ENCODE peak calls at places on chromosome 9, in six cellular contexts. H is lower leg skin; D is fibroblast of pulmonary artery; W is epithelial cell of esophagus; X is CD8-positive, alpha-beta T cell; U is CD8-positive, alpha-beta memory T cell. I is an unnamed sample.

GRCh38 chr9:126320158-126320922 is 6.3 kb upstream of the MVB12B start:
- DNase-seq in X (no peak), D (no peak), U (no peak), H (no peak), W (no peak), I (no peak)

GRCh38 chr9:101366038-101366756 is 18.6 kb downstream of the BAAT start:
- DNase-seq in X (no peak), W (no peak), D (peak; percentile 3), U (no peak), H (no peak), I (no peak)

GRCh38 chr9:76576344-76576743 is 117.4 kb downstream of the GCNT1 start:
- DNase-seq in W (peak; percentile 67), X (peak; percentile 64), D (peak; percentile 76), H (no peak), U (peak; percentile 88), I (peak; percentile 93)

GRCh38 chr9:94703488-94704140 is 22.9 kb upstream of the AOPEP start:
- DNase-seq in U (no peak), H (peak; percentile 34), D (no peak), X (no peak), W (no peak), I (no peak)

GRCh38 chr9:94912700-94913249 is 186.3 kb downstream of the AOPEP start:
- DNase-seq in D (peak; percentile 84), U (no peak), X (no peak), W (peak; percentile 81), H (peak; percentile 60), I (no peak)

GRCh38 chr9:77011973-77012817 is 7.3 kb upstream of the FOXB2 start:
- DNase-seq in W (peak; percentile 46), D (peak; percentile 56), X (peak; percentile 59), H (peak; percentile 92), U (peak; percentile 52), I (peak; percentile 28)

GRCh38 chr9:125513634-125514413 is 193.2 kb downstream of the MAPKAP1 start:
- DNase-seq in H (no peak), W (peak; percentile 90), U (no peak), D (peak; percentile 72), X (no peak), I (no peak)

GRCh38 chr9:130254753-130255637 is 10.6 kb upstream of the HMCN2 start:
- DNase-seq in W (no peak), U (no peak), X (no peak), H (peak; percentile 45), D (no peak), I (no peak)

GRCh38 chr9:31519011-31519410 is 865.4 kb upstream of the ACO1 start:
- DNase-seq in X (no peak), D (no peak), W (peak; percentile 34), U (peak; percentile 59), H (no peak), I (no peak)

GRCh38 chr9:11312976-11313375 is 700.2 kb upstream of the PTPRD start:
- DNase-seq in W (peak; percentile 2), U (no peak), D (peak; percentile 0), H (no peak), X (no peak), I (no peak)

GRCh38 chr9:90770927-90771326 is 30.7 kb upstream of the SYK start:
- DNase-seq in X (no peak), D (no peak), U (no peak), H (no peak), W (peak; percentile 20), I (no peak)

GRCh38 chr9:92341578-92341977 is 15.8 kb downstream of the CENPP start:
- DNase-seq in H (no peak), U (no peak), D (no peak), W (no peak), X (no peak), I (no peak)

GRCh38 chr9:5500441-5501235 is 9.7 kb upstream of the PDCD1LG2 start:
- DNase-seq in H (no peak), X (no peak), D (peak; percentile 94), W (no peak), U (no peak), I (no peak)

GRCh38 chr9:136455043-136456002 is 15.7 kb upstream of the INPP5E start:
- DNase-seq in W (no peak), H (no peak), X (no peak), D (no peak), U (no peak), I (no peak)

GRCh38 chr9:122444366-122444765 is 33.4 kb downstream of the OR1J1 start:
- DNase-seq in U (no peak), D (peak; percentile 97), W (no peak), X (no peak), H (no peak), I (no peak)

GRCh38 chr9:26326473-26327044 is 566.0 kb downstream of the CAAP1 start:
- DNase-seq in W (peak; percentile 75), D (peak; percentile 88), X (no peak), U (no peak), H (no peak), I (peak; percentile 55)

GRCh38 chr9:134359493-134360179 is 33.4 kb downstream of the RXRA start:
- DNase-seq in D (no peak), H (no peak), W (no peak), X (no peak), U (no peak), I (no peak)

GRCh38 chr9:97848582-97849237 is 4.3 kb upstream of the FOXE1 start:
- DNase-seq in X (no peak), H (peak; percentile 86), U (no peak), D (no peak), W (no peak), I (no peak)
- H3K4me3 ChIP-seq in X (peak overlapping the region; percentile 31), H (no peak overlapping the region), U (peak overlapping the region; percentile 33), D (no peak overlapping the region), W (no peak overlapping the region), I (no peak overlapping the region)

GRCh38 chr9:104775961-104776360 is 12.0 kb downstream of the NIPSNAP3B start:
- DNase-seq in X (no peak), W (peak; percentile 51), D (no peak), U (no peak), H (no peak), I (no peak)
- H3K4me3 ChIP-seq in X (no peak overlapping the region), W (no peak overlapping the region), D (no peak overlapping the region), U (no peak overlapping the region), H (no peak overlapping the region), I (no peak overlapping the region)

GRCh38 chr9:70409800-70410199 is 4.7 kb downstream of the KLF9 start:
- DNase-seq in X (no peak), U (no peak), H (no peak), W (no peak), D (no peak), I (no peak)
- H3K4me3 ChIP-seq in X (no peak overlapping the region), U (peak overlapping the region; percentile 99), H (peak overlapping the region; percentile 99), W (peak overlapping the region; percentile 2), D (peak overlapping the region; percentile 85), I (no peak overlapping the region)

GRCh38 chr9:114613087-114613486 is 2.0 kb downstream of the TMEM268 start:
- DNase-seq in W (peak; percentile 41), X (no peak), U (no peak), H (no peak), D (no peak), I (no peak)

GRCh38 chr9:114613919-114614318 is 2.8 kb downstream of the TMEM268 start:
- DNase-seq in D (no peak), H (no peak), X (no peak), W (no peak), U (no peak), I (no peak)

GRCh38 chr9:114619205-114619758 is 8.2 kb downstream of the TMEM268 start:
- DNase-seq in H (no peak), X (no peak), W (peak; percentile 72), D (no peak), U (no peak), I (no peak)

GRCh38 chr9:114614373-114614772 is 3.3 kb downstream of the TMEM268 start:
- DNase-seq in U (no peak), W (no peak), X (no peak), D (no peak), H (no peak), I (no peak)

GRCh38 chr9:114616684-114617520 is 5.8 kb downstream of the TMEM268 start:
- DNase-seq in W (peak; percentile 35), U (no peak), H (peak; percentile 93), X (peak; percentile 21), D (no peak), I (no peak)
- H3K4me3 ChIP-seq in W (no peak overlapping the region), U (no peak overlapping the region), H (no peak overlapping the region), X (no peak overlapping the region), D (no peak overlapping the region), I (no peak overlapping the region)

GRCh38 chr9:128540630-128541355 is 11.6 kb upstream of the SPTAN1 start:
- DNase-seq in D (peak; percentile 36), X (no peak), H (no peak), U (no peak), W (no peak), I (no peak)
- H3K4me3 ChIP-seq in D (no peak overlapping the region), X (no peak overlapping the region), H (no peak overlapping the region), U (no peak overlapping the region), W (no peak overlapping the region), I (no peak overlapping the region)

GRCh38 chr9:1048853-1049252 is 1.3 kb upstream of the DMRT2 start:
- DNase-seq in U (no peak), H (no peak), W (no peak), X (no peak), D (no peak), I (no peak)

GRCh38 chr9:1046639-1047604 is 3.2 kb upstream of the DMRT2 start:
- DNase-seq in U (no peak), X (no peak), D (no peak), W (no peak), H (no peak), I (no peak)

GRCh38 chr9:1049641-1050040 is 516 bp upstream of the DMRT2 start:
- DNase-seq in H (no peak), U (no peak), W (peak; percentile 42), D (no peak), X (no peak), I (no peak)

GRCh38 chr9:1050125-1050895 is at the start of gene DMRT2:
- DNase-seq in H (peak; percentile 97), U (no peak), X (no peak), W (peak; percentile 97), D (peak; percentile 70), I (no peak)

DNA sequence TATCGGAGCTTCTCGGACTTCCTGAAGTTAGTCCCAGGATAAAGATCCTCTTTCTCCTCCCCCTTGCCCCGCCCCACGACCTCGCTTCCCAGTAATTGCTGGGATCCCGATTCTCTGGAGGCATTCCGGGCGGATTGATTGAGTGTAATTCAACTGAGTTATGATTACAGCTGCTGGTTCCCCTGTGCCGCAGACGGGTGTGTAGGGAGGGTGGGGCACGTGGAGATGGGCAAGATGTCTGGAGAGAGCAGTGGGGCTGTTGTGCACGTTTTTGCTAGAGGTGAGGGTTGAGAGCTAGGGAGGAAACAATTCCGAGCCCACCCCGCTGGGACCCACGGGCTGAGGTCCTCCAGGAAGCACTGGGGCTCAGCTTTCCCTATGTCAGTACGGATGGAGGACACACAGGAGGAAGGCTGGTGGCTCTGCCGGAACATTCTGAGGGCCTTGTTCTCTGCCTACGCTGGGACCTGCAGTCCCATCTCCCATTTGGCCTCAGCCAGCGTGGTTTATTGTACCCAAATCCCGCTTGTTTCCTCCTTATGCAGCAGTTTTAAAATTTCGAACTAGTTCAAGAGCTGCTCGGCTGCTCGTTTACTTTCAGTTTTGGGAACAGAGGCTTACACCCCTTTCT is 2.4 kb upstream of the DMRT2 start:
- DNase-seq in X (no peak), D (no peak), U (no peak), W (no peak), H (no peak), I (no peak)
- H3K4me3 ChIP-seq in X (peak overlapping the region; percentile 48), D (peak overlapping the region; percentile 49), U (peak overlapping the region; percentile 62), W (no peak overlapping the region), H (no peak overlapping the region), I (peak overlapping the region; percentile 37)

I was measured in Jurkat, Clone E6-1.